ENCODE peak calls at places on chromosomes 6 and 20, in six cellular contexts. A, L, Y, D, Z and P are unnamed samples.

GRCh38 chr6:16043171-16044142 is 85.4 kb upstream of the MYLIP start:
- DNase-seq in A (no peak), L (peak), Y (no peak), Z (no peak), D (no peak), P (peak)

GRCh38 chr20:53574819-53575218 is 18.8 kb downstream of the ZNF217 start:
- DNase-seq in Y (no peak), L (no peak), D (no peak), Z (no peak), A (no peak), P (no peak)

GRCh38 chr20:57276221-57276620 is 9.8 kb upstream of the BMP7 start:
- DNase-seq in A (no peak), Y (no peak), Z (no peak), L (no peak), D (no peak), P (no peak)

GRCh38 chr6:35388772-35389352 is 46.5 kb downstream of the PPARD start:
- DNase-seq in Y (peak), Z (no peak), A (no peak), L (no peak), D (no peak), P (no peak)

GRCh38 chr6:44855562-44856494 is 468.3 kb downstream of the CDC5L start:
- DNase-seq in A (no peak), Y (no peak), D (no peak), Z (no peak), L (peak), P (peak)

GRCh38 chr20:3785240-3786125 is 1.1 kb downstream of the CENPB start:
- DNase-seq in Y (no peak), L (no peak), D (no peak), A (no peak), Z (no peak), P (no peak)

GRCh38 chr6:38517005-38517404 is 122.7 kb downstream of the BTBD9 start:
- DNase-seq in A (no peak), D (no peak), L (peak), Z (no peak), Y (no peak), P (peak)

GRCh38 chr6:101926149-101926925 is 532.8 kb downstream of the GRIK2 start:
- DNase-seq in Z (no peak), Y (no peak), A (peak), L (no peak), D (no peak), P (peak)

GRCh38 chr6:81051952-81052351 is 700.5 kb downstream of the TENT5A start:
- DNase-seq in A (no peak), Y (no peak), D (no peak), L (no peak), Z (no peak), P (no peak)

GRCh38 chr6:34386316-34387137 is 5.9 kb downstream of the NUDT3 start:
- DNase-seq in D (no peak), L (peak), A (no peak), Z (no peak), Y (no peak), P (peak)

GRCh38 chr6:32148722-32149576 is 2.8 kb downstream of the PRRT1 start:
- DNase-seq in Z (peak), Y (peak), A (no peak), D (no peak), L (peak), P (no peak)

GRCh38 chr6:110527516-110527915 is 51.1 kb upstream of the SLC22A16 start:
- DNase-seq in L (no peak), A (no peak), Z (no peak), D (no peak), Y (no peak), P (no peak)

GRCh38 chr6:127893541-127893940 is 7.3 kb downstream of the THEMIS start:
- DNase-seq in D (no peak), A (no peak), L (no peak), Z (no peak), Y (no peak), P (no peak)

GRCh38 chr6:100663219-100663863 is 198.6 kb upstream of the SIM1 start:
- DNase-seq in D (no peak), A (peak), Z (no peak), L (peak), Y (no peak), P (peak)

GRCh38 chr6:100658486-100658885 is 193.8 kb upstream of the SIM1 start:
- DNase-seq in Z (no peak), Y (no peak), A (no peak), L (no peak), D (no peak), P (no peak)

GRCh38 chr6:100657678-100658330 is 193.1 kb upstream of the SIM1 start:
- DNase-seq in Y (no peak), Z (no peak), L (peak), A (no peak), D (no peak), P (peak)
- TF ChIP-seq CTCF in Y (peak), Z (peak), L (peak), A (peak), D (peak), P (peak)

GRCh38 chr6:97563529-97563928 is 280.5 kb upstream of the MMS22L start:
- DNase-seq in Z (no peak), L (no peak), A (no peak), Y (no peak), D (no peak), P (no peak)
- TF ChIP-seq CTCF in Z (no peak), L (no peak), A (no peak), Y (no peak), D (no peak), P (no peak)

GRCh38 chr6:133184798-133185380 is 56.3 kb upstream of the EYA4 start:
- DNase-seq in L (peak), D (no peak), A (no peak), Y (no peak), Z (no peak), P (peak)
- TF ChIP-seq CTCF in L (peak), D (peak), A (peak), Y (peak), Z (peak), P (peak)

GRCh38 chr20:7937328-7937727 is 2.9 kb downstream of the HAO1 start:
- DNase-seq in Y (no peak), D (no peak), L (no peak), Z (no peak), A (no peak), P (no peak)
- TF ChIP-seq CTCF in Y (no peak), D (no peak), L (no peak), Z (no peak), A (no peak), P (no peak)

GRCh38 chr6:53651764-53652401 is 13.7 kb downstream of the KLHL31 start:
- DNase-seq in A (no peak), Y (peak), Z (peak), D (peak), L (peak), P (peak)
- TF ChIP-seq CTCF in A (peak), Y (peak), Z (peak), D (peak), L (peak), P (peak)